ENCODE peak calls at places on chromosomes 16 and 17, in four cellular contexts. U, J, O and L are unnamed samples.

GRCh38 chr17:59004338-59005111 is 102.2 kb downstream of the TRIM37 start:
- DNase-seq in U (no peak), J (peak), O (peak), L (no peak)

GRCh38 chr17:67549787-67550186 is 167.9 kb upstream of the NOL11 start:
- DNase-seq in U (no peak), J (no peak), O (no peak), L (no peak)

GRCh38 chr17:76623271-76624146 is 20.0 kb downstream of the ST6GALNAC1 start:
- DNase-seq in U (peak), J (peak), O (peak), L (peak)

GRCh38 chr16:47136101-47136820 is 7.5 kb downstream of the NETO2 start:
- DNase-seq in U (no peak), J (no peak), O (no peak), L (no peak)

GRCh38 chr16:12655530-12655929 is 148.2 kb downstream of the CPPED1 start:
- DNase-seq in U (no peak), J (no peak), O (no peak), L (no peak)

GRCh38 chr16:1645914-1646525 is 32.1 kb upstream of the JPT2 start:
- DNase-seq in U (no peak), J (peak), O (no peak), L (no peak)

GRCh38 chr17:17535957-17536356 is 39.8 kb upstream of the RASD1 start:
- DNase-seq in U (no peak), J (no peak), O (peak), L (no peak)

GRCh38 chr17:71229036-71229435 is 891.8 kb upstream of the SOX9 start:
- DNase-seq in U (no peak), J (no peak), O (no peak), L (no peak)

GRCh38 chr17:76445697-76446448 is 7.1 kb downstream of the UBE2O start:
- DNase-seq in U (no peak), J (no peak), O (no peak), L (no peak)

GRCh38 chr16:2785101-2785991 is 2.0 kb downstream of the PRSS33 start:
- DNase-seq in U (no peak), J (no peak), O (no peak), L (no peak)

GRCh38 chr17:20083460-20083859 is 74.3 kb downstream of the SPECC1 start:
- DNase-seq in U (no peak), J (no peak), O (no peak), L (no peak)

GRCh38 chr16:63315229-63315628 is 1279.0 kb upstream of the CDH8 start:
- DNase-seq in U (no peak), J (no peak), O (no peak), L (no peak)

GRCh38 chr17:3952186-3952585 is 12.1 kb downstream of the ATP2A3 start:
- DNase-seq in U (no peak), J (no peak), O (no peak), L (no peak)

GRCh38 chr16:3868556-3868955 is 12.0 kb downstream of the CREBBP start:
- DNase-seq in U (no peak), J (no peak), O (no peak), L (no peak)

GRCh38 chr17:39927928-39928867 is 666 bp downstream of the LRRC3C start:
- DNase-seq in U (no peak), J (no peak), O (peak), L (peak)

GRCh38 chr16:61105544-61105943 is 930.7 kb downstream of the CDH8 start:
- DNase-seq in U (no peak), J (no peak), O (no peak), L (no peak)

GRCh38 chr17:17361543-17362511 is 58.7 kb downstream of the NT5M start:
- DNase-seq in U (no peak), J (no peak), O (no peak), L (no peak)

GRCh38 chr17:65797809-65798208 is 236.4 kb upstream of the AXIN2 start:
- DNase-seq in U (no peak), J (no peak), O (no peak), L (no peak)

GRCh38 chr17:1107777-1108559 is 71.8 kb downstream of the ABR start:
- DNase-seq in U (no peak), J (no peak), O (no peak), L (no peak)

GRCh38 chr17:81057079-81057730 is 22.3 kb downstream of the BAIAP2 start:
- DNase-seq in U (no peak), J (no peak), O (no peak), L (no peak)

GRCh38 chr17:927611-928461 is 51.7 kb downstream of the NXN start:
- DNase-seq in U (no peak), J (no peak), O (no peak), L (no peak)

GRCh38 chr17:49691086-49691676 is 13.3 kb upstream of the SPOP start:
- DNase-seq in U (no peak), J (no peak), O (no peak), L (no peak)

GRCh38 chr16:14302399-14303181 is 231.5 kb downstream of the MRTFB start:
- DNase-seq in U (no peak), J (no peak), O (peak), L (peak)

GRCh38 chr16:55323637-55324490 is at the start of gene IRX6:
- DNase-seq in U (peak), J (no peak), O (no peak), L (no peak)

GRCh38 chr17:68661265-68662036 is 60.3 kb upstream of the FAM20A start:
- DNase-seq in U (no peak), J (no peak), O (no peak), L (no peak)

GRCh38 chr17:71029246-71029645 is 859.9 kb downstream of the KCNJ2 start:
- DNase-seq in U (no peak), J (no peak), O (no peak), L (no peak)

GRCh38 chr17:40482722-40483121 is 18.7 kb downstream of the TNS4 start:
- DNase-seq in U (no peak), J (no peak), O (no peak), L (no peak)

GRCh38 chr17:42760652-42761581 is at the start of gene RAMP2:
- DNase-seq in U (peak), J (no peak), O (no peak), L (peak)

GRCh38 chr17:5583426-5584382 is 605 bp downstream of the NLRP1 start:
- DNase-seq in U (no peak), J (no peak), O (no peak), L (no peak)